ENCODE peak calls at places on chromosomes 11 and 22, in four cellular contexts. One of them, this sample, is unnamed. For H3K36me3, the result is how much of the 10 kb centered on the place peaks cover.

GRCh38 chr22:47029244-47030001 is 267.0 kb downstream of the TBC1D22A start:
- DNase-seq in CD4-positive, CD25-positive, alpha-beta regulatory T cell: no peak
- DNase-seq in fibroblast of lung: no peak
- DNase-seq in ovary: no peak
- DNase-seq in this sample: no peak

GRCh38 chr11:126135182-126136176 is 72.8 kb upstream of the CDON start:
- DNase-seq in ovary: no peak
- DNase-seq in CD4-positive, CD25-positive, alpha-beta regulatory T cell: no peak
- DNase-seq in fibroblast of lung: no peak
- DNase-seq in this sample: no peak

GRCh38 chr22:32987081-32987631 is 71.0 kb downstream of the SYN3 start:
- DNase-seq in fibroblast of lung: peak
- DNase-seq in ovary: no peak
- DNase-seq in CD4-positive, CD25-positive, alpha-beta regulatory T cell: no peak
- DNase-seq in this sample: no peak

GRCh38 chr11:72227316-72228228 is 3.0 kb downstream of the INPPL1 start:
- DNase-seq in CD4-positive, CD25-positive, alpha-beta regulatory T cell: no peak
- DNase-seq in fibroblast of lung: peak
- DNase-seq in ovary: no peak
- DNase-seq in this sample: no peak

GRCh38 chr11:19116315-19116970 is 525 bp upstream of the ZDHHC13 start:
- DNase-seq in ovary: no peak
- DNase-seq in CD4-positive, CD25-positive, alpha-beta regulatory T cell: no peak
- DNase-seq in fibroblast of lung: no peak
- DNase-seq in this sample: no peak

GRCh38 chr11:2533642-2534115 is 88.9 kb downstream of the KCNQ1 start:
- DNase-seq in ovary: peak
- DNase-seq in CD4-positive, CD25-positive, alpha-beta regulatory T cell: no peak
- DNase-seq in fibroblast of lung: peak
- DNase-seq in this sample: peak

GRCh38 chr11:94553938-94554337 is 10.2 kb downstream of the FUT4 start:
- DNase-seq in CD4-positive, CD25-positive, alpha-beta regulatory T cell: no peak
- DNase-seq in ovary: no peak
- DNase-seq in fibroblast of lung: peak
- DNase-seq in this sample: no peak

GRCh38 chr11:57459112-57460016 is 964 bp upstream of the RTN4RL2 start:
- DNase-seq in CD4-positive, CD25-positive, alpha-beta regulatory T cell: peak
- DNase-seq in ovary: no peak
- DNase-seq in fibroblast of lung: no peak
- DNase-seq in this sample: peak

GRCh38 chr11:130043575-130043974 is 26.1 kb upstream of the APLP2 start:
- DNase-seq in fibroblast of lung: no peak
- DNase-seq in CD4-positive, CD25-positive, alpha-beta regulatory T cell: no peak
- DNase-seq in ovary: no peak
- DNase-seq in this sample: no peak

GRCh38 chr22:24961217-24961844 is 8.8 kb downstream of the KIAA1671 start:
- DNase-seq in fibroblast of lung: no peak
- DNase-seq in ovary: no peak
- DNase-seq in CD4-positive, CD25-positive, alpha-beta regulatory T cell: no peak
- DNase-seq in this sample: no peak

GRCh38 chr22:24067587-24068376 is 56.7 kb downstream of the CABIN1 start:
- DNase-seq in ovary: no peak
- DNase-seq in CD4-positive, CD25-positive, alpha-beta regulatory T cell: no peak
- DNase-seq in fibroblast of lung: no peak
- DNase-seq in this sample: no peak

GRCh38 chr22:50530857-50531545 is 1.2 kb upstream of the TYMP start:
- DNase-seq in CD4-positive, CD25-positive, alpha-beta regulatory T cell: peak
- DNase-seq in ovary: no peak
- DNase-seq in fibroblast of lung: peak
- DNase-seq in this sample: peak

GRCh38 chr22:37413546-37413945 is 13.7 kb downstream of the ELFN2 start:
- DNase-seq in fibroblast of lung: no peak
- DNase-seq in ovary: no peak
- DNase-seq in CD4-positive, CD25-positive, alpha-beta regulatory T cell: no peak
- DNase-seq in this sample: no peak

GRCh38 chr22:38523479-38523878 is 17.4 kb upstream of the DDX17 start:
- DNase-seq in ovary: no peak
- DNase-seq in CD4-positive, CD25-positive, alpha-beta regulatory T cell: no peak
- DNase-seq in fibroblast of lung: no peak
- DNase-seq in this sample: no peak

GRCh38 chr11:7524831-7525230 is 11.0 kb downstream of the PPFIBP2 start:
- DNase-seq in CD4-positive, CD25-positive, alpha-beta regulatory T cell: no peak
- DNase-seq in fibroblast of lung: no peak
- DNase-seq in ovary: no peak
- DNase-seq in this sample: no peak

GRCh38 chr11:1889941-1890855 is 1.5 kb downstream of the PRR33 start:
- DNase-seq in CD4-positive, CD25-positive, alpha-beta regulatory T cell: no peak
- DNase-seq in ovary: no peak
- DNase-seq in fibroblast of lung: no peak
- DNase-seq in this sample: peak

GRCh38 chr11:133403900-133404299 is 128.4 kb downstream of the OPCML start:
- DNase-seq in ovary: no peak
- DNase-seq in CD4-positive, CD25-positive, alpha-beta regulatory T cell: peak
- DNase-seq in fibroblast of lung: no peak
- DNase-seq in this sample: no peak

GRCh38 chr22:49786976-49787843 is 40.5 kb downstream of the BRD1 start:
- DNase-seq in ovary: no peak
- DNase-seq in CD4-positive, CD25-positive, alpha-beta regulatory T cell: no peak
- DNase-seq in fibroblast of lung: no peak
- DNase-seq in this sample: no peak

GRCh38 chr11:116928102-116928777 is 90.8 kb upstream of the APOA1 start:
- DNase-seq in CD4-positive, CD25-positive, alpha-beta regulatory T cell: peak
- DNase-seq in ovary: no peak
- DNase-seq in fibroblast of lung: no peak
- DNase-seq in this sample: peak

GRCh38 chr22:23912293-23912903 is 18.2 kb downstream of the MIF start:
- DNase-seq in CD4-positive, CD25-positive, alpha-beta regulatory T cell: no peak
- DNase-seq in fibroblast of lung: no peak
- DNase-seq in ovary: no peak
- DNase-seq in this sample: no peak

GRCh38 chr11:16511109-16511806 is 154.9 kb upstream of the SOX6 start:
- DNase-seq in CD4-positive, CD25-positive, alpha-beta regulatory T cell: no peak
- DNase-seq in fibroblast of lung: peak
- DNase-seq in ovary: no peak
- DNase-seq in this sample: no peak

GRCh38 chr22:45720875-45721378 is 49.3 kb downstream of the ATXN10 start:
- DNase-seq in fibroblast of lung: peak
- DNase-seq in CD4-positive, CD25-positive, alpha-beta regulatory T cell: no peak
- DNase-seq in ovary: no peak
- DNase-seq in this sample: no peak

GRCh38 chr11:116485425-116485824 is 287.4 kb downstream of the BUD13 start:
- DNase-seq in fibroblast of lung: no peak
- DNase-seq in ovary: no peak
- DNase-seq in CD4-positive, CD25-positive, alpha-beta regulatory T cell: no peak
- DNase-seq in this sample: no peak

GRCh38 chr11:81005595-81005994 is 1564.8 kb upstream of the TENM4 start:
- DNase-seq in CD4-positive, CD25-positive, alpha-beta regulatory T cell: no peak
- DNase-seq in fibroblast of lung: peak
- DNase-seq in ovary: no peak
- DNase-seq in this sample: no peak

GRCh38 chr11:66326261-66327111 is 9.6 kb upstream of the CD248 start:
- DNase-seq in ovary: no peak
- DNase-seq in fibroblast of lung: peak
- DNase-seq in CD4-positive, CD25-positive, alpha-beta regulatory T cell: peak
- DNase-seq in this sample: peak

GRCh38 chr11:126072821-126073594 is 10.3 kb upstream of the CDON start:
- DNase-seq in CD4-positive, CD25-positive, alpha-beta regulatory T cell: no peak
- DNase-seq in fibroblast of lung: peak
- DNase-seq in ovary: no peak
- DNase-seq in this sample: no peak

GRCh38 chr11:14634813-14635212 is 8.8 kb upstream of the PDE3B start:
- DNase-seq in CD4-positive, CD25-positive, alpha-beta regulatory T cell: no peak
- DNase-seq in fibroblast of lung: no peak
- DNase-seq in ovary: no peak
- DNase-seq in this sample: no peak

GRCh38 chr11:1111545-1112212 is 37.0 kb downstream of the MUC2 start:
- DNase-seq in fibroblast of lung: no peak
- DNase-seq in CD4-positive, CD25-positive, alpha-beta regulatory T cell: no peak
- DNase-seq in ovary: no peak
- DNase-seq in this sample: no peak

GRCh38 chr22:48711031-48711431 is 1116.6 kb downstream of the BRD1 start:
- DNase-seq in CD4-positive, CD25-positive, alpha-beta regulatory T cell: no peak
- DNase-seq in fibroblast of lung: no peak
- DNase-seq in ovary: no peak
- DNase-seq in this sample: no peak

GRCh38 chr22:50702261-50702671 is 29.6 kb downstream of the SHANK3 start:
- DNase-seq in CD4-positive, CD25-positive, alpha-beta regulatory T cell: peak
- DNase-seq in ovary: no peak
- DNase-seq in fibroblast of lung: no peak
- DNase-seq in this sample: no peak

GRCh38 chr22:48478529-48479265 is 1349.0 kb downstream of the BRD1 start:
- DNase-seq in ovary: no peak
- DNase-seq in fibroblast of lung: no peak
- DNase-seq in CD4-positive, CD25-positive, alpha-beta regulatory T cell: no peak
- DNase-seq in this sample: no peak

GRCh38 chr11:70456921-70457532 is 58.7 kb downstream of the CTTN start:
- DNase-seq in ovary: no peak
- DNase-seq in CD4-positive, CD25-positive, alpha-beta regulatory T cell: no peak
- DNase-seq in fibroblast of lung: peak
- DNase-seq in this sample: no peak

GRCh38 chr11:31802990-31803812 is 7.9 kb downstream of the PAX6 start:
- DNase-seq in CD4-positive, CD25-positive, alpha-beta regulatory T cell: no peak
- DNase-seq in ovary: no peak
- DNase-seq in fibroblast of lung: peak
- DNase-seq in this sample: no peak

GRCh38 chr22:38107692-38108515 is 2.6 kb downstream of the BAIAP2L2 start:
- DNase-seq in ovary: no peak
- DNase-seq in CD4-positive, CD25-positive, alpha-beta regulatory T cell: no peak
- DNase-seq in fibroblast of lung: no peak
- DNase-seq in this sample: no peak

DNA sequence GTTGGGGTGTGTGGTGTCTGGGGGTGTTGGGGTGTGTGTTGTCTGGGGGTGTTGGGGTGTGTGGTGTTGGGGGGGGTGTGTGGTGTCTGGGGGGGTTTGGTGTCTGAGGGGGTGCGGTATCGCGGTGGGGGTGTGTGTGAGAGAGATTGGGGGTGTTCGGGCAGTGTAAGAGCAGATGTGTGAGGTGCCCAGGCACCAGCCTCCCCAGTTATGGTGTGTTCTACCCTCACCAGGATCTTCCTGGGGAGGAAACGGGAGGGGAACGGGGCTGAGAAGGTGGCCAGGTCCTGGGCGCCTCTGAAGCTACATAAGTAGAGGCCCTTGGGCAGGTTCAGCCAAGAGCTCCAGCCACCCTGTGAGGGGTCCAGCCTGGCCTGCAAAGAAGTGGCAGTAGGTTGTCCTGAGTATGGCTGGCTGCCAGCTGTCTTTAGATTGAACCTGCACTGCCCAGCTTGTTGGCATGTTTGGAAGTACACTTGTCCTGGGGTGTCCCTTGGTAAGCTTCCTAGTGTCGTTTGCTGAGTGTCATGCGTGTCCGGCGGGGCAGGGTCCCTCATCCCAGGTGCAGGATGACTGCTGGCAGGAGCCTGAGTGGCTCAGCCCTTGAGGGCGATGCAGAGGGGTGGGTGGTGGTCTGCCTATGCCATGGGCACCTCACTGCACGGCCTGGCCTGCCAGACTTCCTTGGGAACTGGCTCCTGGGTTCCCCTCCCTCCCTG is 6.5 kb upstream of the TRMT2A start:
- DNase-seq in CD4-positive, CD25-positive, alpha-beta regulatory T cell: no peak
- DNase-seq in ovary: no peak
- DNase-seq in fibroblast of lung: no peak
- DNase-seq in this sample: no peak
- H3K36me3 ChIP-seq in CD4-positive, CD25-positive, alpha-beta regulatory T cell: half or more
- H3K36me3 ChIP-seq in ovary: under half
- H3K36me3 ChIP-seq in fibroblast of lung: under half
- H3K36me3 ChIP-seq in this sample: under half

GRCh38 chr11:75350743-75351540 is 519 bp downstream of the ARRB1 start:
- DNase-seq in fibroblast of lung: peak
- DNase-seq in CD4-positive, CD25-positive, alpha-beta regulatory T cell: peak
- DNase-seq in ovary: peak
- DNase-seq in this sample: peak

GRCh38 chr11:75347781-75348613 is 3.5 kb downstream of the ARRB1 start:
- DNase-seq in ovary: peak
- DNase-seq in fibroblast of lung: peak
- DNase-seq in CD4-positive, CD25-positive, alpha-beta regulatory T cell: no peak
- DNase-seq in this sample: no peak

GRCh38 chr11:75350122-75350742 is 1.2 kb downstream of the ARRB1 start:
- DNase-seq in CD4-positive, CD25-positive, alpha-beta regulatory T cell: no peak
- DNase-seq in ovary: no peak
- DNase-seq in fibroblast of lung: no peak
- DNase-seq in this sample: no peak

GRCh38 chr11:75351541-75352416 is at the start of gene ARRB1:
- DNase-seq in fibroblast of lung: peak
- DNase-seq in CD4-positive, CD25-positive, alpha-beta regulatory T cell: peak
- DNase-seq in ovary: peak
- DNase-seq in this sample: peak

GRCh38 chr11:75349540-75350116 is 1.8 kb downstream of the ARRB1 start:
- DNase-seq in CD4-positive, CD25-positive, alpha-beta regulatory T cell: no peak
- DNase-seq in ovary: no peak
- DNase-seq in fibroblast of lung: no peak
- DNase-seq in this sample: no peak
- H3K27ac ChIP-seq in CD4-positive, CD25-positive, alpha-beta regulatory T cell: peak
- H3K27ac ChIP-seq in ovary: peak
- H3K27ac ChIP-seq in fibroblast of lung: no peak
- H3K27ac ChIP-seq in this sample: peak

GRCh38 chr11:120104041-120104440 is 33.9 kb downstream of the TRIM29 start:
- DNase-seq in ovary: no peak
- DNase-seq in fibroblast of lung: no peak
- DNase-seq in CD4-positive, CD25-positive, alpha-beta regulatory T cell: no peak
- DNase-seq in this sample: no peak

GRCh38 chr11:120108154-120108784 is 29.6 kb downstream of the TRIM29 start:
- DNase-seq in fibroblast of lung: peak
- DNase-seq in ovary: peak
- DNase-seq in CD4-positive, CD25-positive, alpha-beta regulatory T cell: peak
- DNase-seq in this sample: peak

GRCh38 chr11:120105576-120105975 is 32.3 kb downstream of the TRIM29 start:
- DNase-seq in ovary: no peak
- DNase-seq in CD4-positive, CD25-positive, alpha-beta regulatory T cell: no peak
- DNase-seq in fibroblast of lung: no peak
- DNase-seq in this sample: no peak

GRCh38 chr11:120108785-120109168 is 29.1 kb downstream of the TRIM29 start:
- DNase-seq in fibroblast of lung: no peak
- DNase-seq in ovary: no peak
- DNase-seq in CD4-positive, CD25-positive, alpha-beta regulatory T cell: no peak
- DNase-seq in this sample: no peak

GRCh38 chr11:120106354-120106753 is 31.6 kb downstream of the TRIM29 start:
- DNase-seq in CD4-positive, CD25-positive, alpha-beta regulatory T cell: no peak
- DNase-seq in fibroblast of lung: no peak
- DNase-seq in ovary: no peak
- DNase-seq in this sample: no peak
- H3K36me3 ChIP-seq in CD4-positive, CD25-positive, alpha-beta regulatory T cell: under half
- H3K36me3 ChIP-seq in fibroblast of lung: under half
- H3K36me3 ChIP-seq in ovary: under half
- H3K36me3 ChIP-seq in this sample: under half

GRCh38 chr11:10490398-10491232 is 35.6 kb downstream of the AMPD3 start:
- DNase-seq in fibroblast of lung: peak
- DNase-seq in CD4-positive, CD25-positive, alpha-beta regulatory T cell: no peak
- DNase-seq in ovary: peak
- DNase-seq in this sample: no peak
- H3K27ac ChIP-seq in fibroblast of lung: peak
- H3K27ac ChIP-seq in CD4-positive, CD25-positive, alpha-beta regulatory T cell: peak
- H3K27ac ChIP-seq in ovary: peak
- H3K27ac ChIP-seq in this sample: no peak

This sample was measured in CD8-positive, alpha-beta T cell.